ENCODE peak calls at places on chromosome 18, in four cellular contexts. One of them, this sample, is unnamed.

GRCh38 chr18:35592298-35592697 is 10.8 kb downstream of the GALNT1 start:
- DNase-seq in stimulated activated CD4-positive, alpha-beta T cell treated with anti-CD3 and anti-CD28 coated beads, Interleukin-15, amount 100 ng/mL, for 1 hour: no peak
- DNase-seq in RCC 7860: no peak
- DNase-seq in heart left ventricle: no peak
- DNase-seq in this sample: peak; percentile 6

GRCh38 chr18:13983506-13983905 is 68.2 kb upstream of the MC2R start:
- DNase-seq in stimulated activated CD4-positive, alpha-beta T cell treated with anti-CD3 and anti-CD28 coated beads, Interleukin-15, amount 100 ng/mL, for 1 hour: no peak
- DNase-seq in RCC 7860: no peak
- DNase-seq in heart left ventricle: no peak
- DNase-seq in this sample: no peak

GRCh38 chr18:59783138-59783537 is 85.9 kb upstream of the CCBE1 start:
- DNase-seq in stimulated activated CD4-positive, alpha-beta T cell treated with anti-CD3 and anti-CD28 coated beads, Interleukin-15, amount 100 ng/mL, for 1 hour: no peak
- DNase-seq in RCC 7860: peak; percentile 84
- DNase-seq in heart left ventricle: no peak
- DNase-seq in this sample: no peak

GRCh38 chr18:46411862-46412690 is 244.9 kb downstream of the LOXHD1 start:
- DNase-seq in stimulated activated CD4-positive, alpha-beta T cell treated with anti-CD3 and anti-CD28 coated beads, Interleukin-15, amount 100 ng/mL, for 1 hour: no peak
- DNase-seq in RCC 7860: no peak
- DNase-seq in heart left ventricle: peak; percentile 59
- DNase-seq in this sample: no peak

GRCh38 chr18:58592223-58593214 is 36.4 kb downstream of the ALPK2 start:
- DNase-seq in stimulated activated CD4-positive, alpha-beta T cell treated with anti-CD3 and anti-CD28 coated beads, Interleukin-15, amount 100 ng/mL, for 1 hour: no peak
- DNase-seq in RCC 7860: no peak
- DNase-seq in heart left ventricle: no peak
- DNase-seq in this sample: no peak

GRCh38 chr18:49250819-49251388 is 209.5 kb downstream of the DYM start:
- DNase-seq in stimulated activated CD4-positive, alpha-beta T cell treated with anti-CD3 and anti-CD28 coated beads, Interleukin-15, amount 100 ng/mL, for 1 hour: no peak
- DNase-seq in RCC 7860: no peak
- DNase-seq in heart left ventricle: no peak
- DNase-seq in this sample: no peak

GRCh38 chr18:10094154-10094553 is 180.3 kb downstream of the VAPA start:
- DNase-seq in stimulated activated CD4-positive, alpha-beta T cell treated with anti-CD3 and anti-CD28 coated beads, Interleukin-15, amount 100 ng/mL, for 1 hour: no peak
- DNase-seq in RCC 7860: no peak
- DNase-seq in heart left ventricle: no peak
- DNase-seq in this sample: no peak

GRCh38 chr18:78406743-78407455 is 572.7 kb upstream of the SALL3 start:
- DNase-seq in stimulated activated CD4-positive, alpha-beta T cell treated with anti-CD3 and anti-CD28 coated beads, Interleukin-15, amount 100 ng/mL, for 1 hour: no peak
- DNase-seq in RCC 7860: no peak
- DNase-seq in heart left ventricle: no peak
- DNase-seq in this sample: no peak

GRCh38 chr18:32804126-32804888 is 31.5 kb upstream of the KLHL14 start:
- DNase-seq in stimulated activated CD4-positive, alpha-beta T cell treated with anti-CD3 and anti-CD28 coated beads, Interleukin-15, amount 100 ng/mL, for 1 hour: no peak
- DNase-seq in RCC 7860: no peak
- DNase-seq in heart left ventricle: no peak
- DNase-seq in this sample: no peak

GRCh38 chr18:67266591-67267237 is 249.8 kb downstream of the DSEL start:
- DNase-seq in stimulated activated CD4-positive, alpha-beta T cell treated with anti-CD3 and anti-CD28 coated beads, Interleukin-15, amount 100 ng/mL, for 1 hour: no peak
- DNase-seq in RCC 7860: no peak
- DNase-seq in heart left ventricle: no peak
- DNase-seq in this sample: no peak

GRCh38 chr18:51169731-51170130 is 27.8 kb downstream of the MEX3C start:
- DNase-seq in stimulated activated CD4-positive, alpha-beta T cell treated with anti-CD3 and anti-CD28 coated beads, Interleukin-15, amount 100 ng/mL, for 1 hour: no peak
- DNase-seq in RCC 7860: no peak
- DNase-seq in heart left ventricle: no peak
- DNase-seq in this sample: no peak

GRCh38 chr18:10235553-10235952 is 218.9 kb upstream of the APCDD1 start:
- DNase-seq in stimulated activated CD4-positive, alpha-beta T cell treated with anti-CD3 and anti-CD28 coated beads, Interleukin-15, amount 100 ng/mL, for 1 hour: no peak
- DNase-seq in RCC 7860: no peak
- DNase-seq in heart left ventricle: no peak
- DNase-seq in this sample: no peak

GRCh38 chr18:9890957-9891356 is 5.2 kb downstream of the TXNDC2 start:
- DNase-seq in stimulated activated CD4-positive, alpha-beta T cell treated with anti-CD3 and anti-CD28 coated beads, Interleukin-15, amount 100 ng/mL, for 1 hour: no peak
- DNase-seq in RCC 7860: no peak
- DNase-seq in heart left ventricle: no peak
- DNase-seq in this sample: no peak

GRCh38 chr18:58364867-58365533 is 263.9 kb downstream of the ALPK2 start:
- DNase-seq in stimulated activated CD4-positive, alpha-beta T cell treated with anti-CD3 and anti-CD28 coated beads, Interleukin-15, amount 100 ng/mL, for 1 hour: no peak
- DNase-seq in RCC 7860: peak; percentile 79
- DNase-seq in heart left ventricle: no peak
- DNase-seq in this sample: no peak

GRCh38 chr18:61047794-61048193 is 285.4 kb upstream of the CDH20 start:
- DNase-seq in stimulated activated CD4-positive, alpha-beta T cell treated with anti-CD3 and anti-CD28 coated beads, Interleukin-15, amount 100 ng/mL, for 1 hour: no peak
- DNase-seq in RCC 7860: no peak
- DNase-seq in heart left ventricle: no peak
- DNase-seq in this sample: no peak

GRCh38 chr18:77321823-77322805 is 72.5 kb downstream of the GALR1 start:
- DNase-seq in stimulated activated CD4-positive, alpha-beta T cell treated with anti-CD3 and anti-CD28 coated beads, Interleukin-15, amount 100 ng/mL, for 1 hour: no peak
- DNase-seq in RCC 7860: no peak
- DNase-seq in heart left ventricle: no peak
- DNase-seq in this sample: no peak

GRCh38 chr18:62487161-62487560 is 35.7 kb upstream of the ZCCHC2 start:
- DNase-seq in stimulated activated CD4-positive, alpha-beta T cell treated with anti-CD3 and anti-CD28 coated beads, Interleukin-15, amount 100 ng/mL, for 1 hour: no peak
- DNase-seq in RCC 7860: no peak
- DNase-seq in heart left ventricle: no peak
- DNase-seq in this sample: no peak

GRCh38 chr18:45690975-45691815 is 32.8 kb upstream of the SLC14A1 start:
- DNase-seq in stimulated activated CD4-positive, alpha-beta T cell treated with anti-CD3 and anti-CD28 coated beads, Interleukin-15, amount 100 ng/mL, for 1 hour: peak; percentile 52
- DNase-seq in RCC 7860: peak; percentile 33
- DNase-seq in heart left ventricle: peak; percentile 67
- DNase-seq in this sample: no peak

GRCh38 chr18:48819781-48820482 is 130.8 kb downstream of the SMAD7 start:
- DNase-seq in stimulated activated CD4-positive, alpha-beta T cell treated with anti-CD3 and anti-CD28 coated beads, Interleukin-15, amount 100 ng/mL, for 1 hour: no peak
- DNase-seq in RCC 7860: no peak
- DNase-seq in heart left ventricle: no peak
- DNase-seq in this sample: no peak